ENCODE peak calls at places on chromosomes 3 and 15, in four cellular contexts. C is SK-N-SH, F is DND-41, X is K562. G is an unnamed sample.

GRCh38 chr3:23646201-23646955 is 159.4 kb upstream of the UBE2E1 start:
- DNase-seq in C (peak; percentile 45), X (no peak), F (no peak), G (no peak)

GRCh38 chr3:181716916-181717315 is 5.2 kb downstream of the SOX2 start:
- DNase-seq in C (no peak), X (no peak), F (no peak), G (no peak)

GRCh38 chr3:37386627-37387230 is 212.3 kb upstream of the LRRFIP2 start:
- DNase-seq in X (no peak), F (no peak), C (no peak), G (no peak)

GRCh38 chr15:52678468-52679231 is 538 bp downstream of the ATOSA start:
- DNase-seq in C (peak; percentile 70), X (peak; percentile 59), F (peak; percentile 60), G (no peak)

GRCh38 chr3:13548696-13549512 is at the start of gene FBLN2:
- DNase-seq in X (peak; percentile 70), F (no peak), C (peak; percentile 99), G (no peak)

GRCh38 chr3:13091898-13092620 is 18.8 kb upstream of the IQSEC1 start:
- DNase-seq in F (peak; percentile 83), X (peak; percentile 88), C (peak; percentile 83), G (peak; percentile 10)

GRCh38 chr3:119084371-119085069 is 49.9 kb upstream of the IGSF11 start:
- DNase-seq in C (no peak), X (no peak), F (no peak), G (no peak)

GRCh38 chr3:177439729-177440269 is 242.5 kb upstream of the TBL1XR1 start:
- DNase-seq in X (no peak), C (no peak), F (no peak), G (no peak)

GRCh38 chr3:9918261-9919038 is 1.6 kb downstream of the IL17RC start:
- DNase-seq in F (no peak), X (no peak), C (no peak), G (no peak)

GRCh38 chr3:130537609-130538304 is 20.8 kb downstream of the COL6A6 start:
- DNase-seq in C (no peak), F (no peak), X (no peak), G (no peak)

GRCh38 chr15:59691194-59691805 is 2.2 kb upstream of the BNIP2 start:
- DNase-seq in C (peak; percentile 16), X (peak; percentile 70), F (peak; percentile 54), G (no peak)

GRCh38 chr15:36798366-36798765 is 218.9 kb downstream of the CDIN1 start:
- DNase-seq in C (no peak), F (no peak), X (no peak), G (no peak)

GRCh38 chr3:156920399-156920798 is 94.2 kb downstream of the LEKR1 start:
- DNase-seq in F (no peak), C (no peak), X (no peak), G (no peak)

GRCh38 chr3:123155471-123156011 is 46.2 kb upstream of the SEC22A start:
- DNase-seq in X (no peak), C (no peak), F (no peak), G (no peak)

GRCh38 chr15:41796457-41796856 is 22.2 kb downstream of the MAPKBP1 start:
- DNase-seq in C (peak; percentile 42), X (no peak), F (no peak), G (peak; percentile 80)

GRCh38 chr3:31105438-31106077 is 211.1 kb upstream of the GADL1 start:
- DNase-seq in X (peak; percentile 65), F (peak; percentile 30), C (no peak), G (no peak)

GRCh38 chr15:59996498-59997041 is 7.5 kb upstream of the FOXB1 start:
- DNase-seq in C (peak; percentile 15), X (no peak), F (no peak), G (no peak)

DNA sequence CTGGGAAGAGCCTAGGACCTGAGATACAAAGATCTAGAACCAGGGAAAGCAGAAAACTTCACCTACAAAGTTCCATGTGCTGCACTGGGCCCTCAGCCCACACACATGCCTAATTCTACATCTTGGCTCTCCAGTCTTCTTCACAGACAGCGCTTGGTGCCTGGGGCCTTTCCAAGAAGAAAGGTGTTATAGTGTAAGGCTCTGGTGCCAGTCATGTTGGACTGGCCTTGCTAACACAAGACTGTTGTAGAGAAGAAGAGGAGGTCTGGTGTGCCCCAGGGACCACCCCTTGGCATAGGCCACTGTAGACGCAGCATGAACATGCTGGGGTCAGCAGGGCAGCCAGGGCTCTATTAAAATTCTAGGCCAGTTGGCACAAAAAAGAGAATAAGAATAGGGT is 226.2 kb upstream of the CTNNB1 start:
- DNase-seq in X (no peak), C (no peak), F (no peak), G (no peak)
- H3K9ac ChIP-seq in X (no peak overlapping the region), C (no peak overlapping the region), F (no peak overlapping the region), G (no peak overlapping the region)

GRCh38 chr3:94259291-94259690 is 196.4 kb downstream of the NSUN3 start:
- DNase-seq in X (no peak), C (no peak), F (no peak), G (no peak)

GRCh38 chr3:94252316-94252715 is 189.5 kb downstream of the NSUN3 start:
- DNase-seq in F (no peak), C (no peak), X (no peak), G (no peak)

GRCh38 chr3:94258851-94259250 is 196.0 kb downstream of the NSUN3 start:
- DNase-seq in X (no peak), C (no peak), F (no peak), G (no peak)

GRCh38 chr3:94256888-94257813 is 194.3 kb downstream of the NSUN3 start:
- DNase-seq in F (no peak), X (no peak), C (peak; percentile 34), G (no peak)
- H3K9ac ChIP-seq in F (no peak overlapping the region), X (no peak overlapping the region), C (no peak overlapping the region), G (no peak overlapping the region)

DNA sequence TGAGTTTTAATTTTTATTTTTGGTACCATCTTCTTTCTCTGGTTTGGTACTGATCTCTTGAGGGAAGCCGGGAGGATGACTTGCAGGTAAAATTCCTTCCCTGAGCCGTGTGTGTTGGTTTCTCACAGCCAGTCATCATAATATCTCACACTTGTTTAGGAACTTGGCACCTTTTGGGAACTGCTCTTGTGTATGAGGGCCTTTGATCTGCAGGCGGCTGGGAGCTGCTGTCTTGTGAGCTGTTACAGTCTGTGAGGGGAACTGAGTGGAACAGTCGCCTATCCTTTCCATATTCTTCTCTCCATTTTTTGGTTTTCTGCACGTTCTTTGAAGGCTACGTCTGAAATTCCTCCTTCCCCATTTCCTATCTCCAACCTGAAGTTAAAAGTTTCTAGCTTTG is 75.2 kb downstream of the CACNA2D3 start:
- DNase-seq in F (no peak), X (no peak), C (no peak), G (no peak)
- H3K9ac ChIP-seq in F (no peak overlapping the region), X (no peak overlapping the region), C (no peak overlapping the region), G (no peak overlapping the region)

DNA sequence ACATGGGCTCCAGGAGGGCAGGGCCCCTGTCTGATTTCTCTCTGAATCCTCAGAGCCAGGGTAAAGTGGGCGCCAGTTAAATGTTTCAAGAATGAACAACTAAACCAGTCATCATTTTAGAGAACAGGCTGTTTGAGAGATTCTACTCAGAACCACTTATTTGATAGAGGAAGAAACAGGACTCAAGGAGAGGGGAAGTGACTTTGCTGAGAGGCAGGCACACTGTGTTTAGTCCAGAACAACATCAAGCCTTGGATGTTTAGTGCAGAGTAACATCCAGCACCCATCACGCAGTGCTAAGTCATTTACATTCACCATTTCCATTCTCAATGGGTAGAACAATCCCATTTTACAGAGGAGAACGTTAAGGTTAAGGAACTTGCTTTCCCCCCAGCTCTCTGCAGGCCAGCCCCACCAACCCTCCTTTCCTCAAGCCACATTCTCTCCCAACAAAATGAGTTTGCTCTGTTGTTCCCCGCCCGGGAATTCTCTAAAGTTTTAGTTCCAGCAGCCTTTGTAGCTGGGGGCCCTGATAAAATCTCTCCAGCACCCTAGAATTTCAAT is 1.1 kb downstream of the NMNAT3 start:
- DNase-seq in C (no peak), F (no peak), X (no peak), G (no peak)
- H3K9ac ChIP-seq in C (no peak overlapping the region), F (no peak overlapping the region), X (peak overlapping the region; percentile 70), G (no peak overlapping the region)

DNA sequence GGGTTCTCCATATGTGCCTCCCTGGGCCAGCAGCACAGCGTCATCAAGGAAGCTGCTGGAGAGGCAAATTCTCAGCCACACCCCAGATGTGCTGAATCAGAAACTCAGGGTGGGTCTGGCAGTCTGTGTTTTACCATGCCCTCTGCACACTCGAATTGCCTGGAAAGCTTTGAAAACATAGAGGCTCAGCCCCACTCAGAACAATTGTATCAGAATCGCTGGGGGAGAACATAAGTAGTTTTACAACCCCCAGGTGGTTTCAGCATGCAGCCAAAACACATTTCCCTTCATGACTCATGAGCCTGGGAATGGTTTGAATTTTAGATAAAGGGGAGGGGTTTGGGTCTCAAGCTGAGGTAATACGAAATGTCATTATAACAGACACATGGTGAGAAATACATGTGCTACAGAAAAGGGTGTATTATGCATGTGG is 9.6 kb downstream of the TGM4 start:
- DNase-seq in F (no peak), X (no peak), C (peak; percentile 30), G (no peak)
- H3K9ac ChIP-seq in F (no peak overlapping the region), X (no peak overlapping the region), C (peak overlapping the region; percentile 53), G (no peak overlapping the region)

DNA sequence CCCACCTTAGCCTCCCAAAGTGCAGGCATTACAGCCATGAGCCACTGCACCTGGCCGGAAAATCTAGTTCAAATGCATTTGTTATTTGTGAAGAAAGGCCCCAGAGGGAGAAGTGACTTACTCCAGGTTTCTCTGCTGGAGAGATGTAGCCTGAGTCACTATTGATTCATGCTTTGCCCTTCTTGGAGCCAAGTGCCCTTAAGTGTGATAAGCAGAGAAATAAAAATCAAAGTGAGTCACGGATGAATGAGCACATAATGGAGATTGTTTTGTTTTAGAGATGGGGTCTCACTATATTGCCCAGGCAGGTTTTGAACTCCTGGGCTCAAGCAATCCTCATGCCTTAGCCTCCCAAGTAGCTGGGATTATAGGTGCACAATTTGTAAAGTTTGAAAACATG is 33.1 kb downstream of the CDC25A start:
- DNase-seq in F (no peak), X (no peak), C (no peak), G (no peak)
- H3K9ac ChIP-seq in F (no peak overlapping the region), X (no peak overlapping the region), C (no peak overlapping the region), G (no peak overlapping the region)

GRCh38 chr3:141050913-141051632 is at the start of gene SPSB4:
- DNase-seq in X (no peak), F (peak; percentile 61), C (peak; percentile 95), G (no peak)

GRCh38 chr3:141050576-141050912 is 603 bp upstream of the SPSB4 start:
- DNase-seq in C (no peak), X (no peak), F (peak; percentile 82), G (no peak)

GRCh38 chr3:141049681-141050080 is 1.5 kb upstream of the SPSB4 start:
- DNase-seq in C (peak; percentile 56), F (peak; percentile 29), X (peak; percentile 16), G (no peak)

GRCh38 chr3:141052570-141053069 is 1.5 kb downstream of the SPSB4 start:
- DNase-seq in C (peak; percentile 80), F (peak; percentile 35), X (no peak), G (no peak)

GRCh38 chr3:141051641-141052569 is 758 bp downstream of the SPSB4 start:
- DNase-seq in F (peak; percentile 32), X (no peak), C (peak; percentile 88), G (no peak)
- H3K9ac ChIP-seq in F (peak overlapping the region; percentile 69), X (no peak overlapping the region), C (no peak overlapping the region), G (no peak overlapping the region)

DNA sequence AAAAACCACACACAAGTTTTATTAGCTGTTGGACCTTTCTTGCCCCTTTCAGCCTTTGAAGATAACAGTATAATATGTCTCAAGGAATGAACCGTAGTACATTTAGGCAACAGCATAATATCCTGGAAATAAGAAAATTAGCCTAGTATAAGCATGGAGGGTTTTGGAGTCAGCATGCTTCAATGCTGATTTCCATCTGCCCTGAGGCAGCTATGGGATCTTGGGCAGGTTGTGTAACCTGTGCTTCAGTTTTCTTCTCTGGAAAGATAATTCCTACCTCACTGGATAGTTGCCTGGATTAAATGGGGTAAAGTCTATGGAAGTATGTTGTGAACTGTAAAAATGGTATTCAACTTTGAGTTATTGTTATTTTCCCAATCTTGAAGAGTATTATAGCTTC is 1.6 kb downstream of the DHX30 start:
- DNase-seq in F (no peak), C (no peak), X (no peak), G (no peak)
- H3K9ac ChIP-seq in F (peak overlapping the region; percentile 70), C (no peak overlapping the region), X (no peak overlapping the region), G (no peak overlapping the region)

G was measured in SK-N-MC.